ENCODE peak calls at places on chromosomes 3 and 15, in five cellular contexts. X is colonic mucosa, Q is GM12865, A is uterus, R is dorsolateral prefrontal cortex. N is an unnamed sample.

GRCh38 chr3:164452707-164453106 is 625.6 kb downstream of the SI start:
- DNase-seq in R (no peak), Q (no peak), A (no peak), X (no peak), N (no peak)

GRCh38 chr3:41092791-41093190 is 106.5 kb upstream of the CTNNB1 start:
- DNase-seq in X (no peak), Q (no peak), A (no peak), R (no peak), N (no peak)

GRCh38 chr3:23271876-23272741 is 69.0 kb downstream of the UBE2E2 start:
- DNase-seq in Q (no peak), A (no peak), X (no peak), R (no peak), N (peak)

GRCh38 chr3:112531358-112531781 is 30.4 kb downstream of the ATG3 start:
- DNase-seq in Q (peak), X (no peak), A (no peak), R (no peak), N (peak)

GRCh38 chr15:71806452-71806931 is 3.9 kb upstream of the NR2E3 start:
- DNase-seq in X (no peak), Q (peak), A (no peak), R (no peak), N (peak)

GRCh38 chr15:82122754-82123400 is 77.1 kb upstream of the MEX3B start:
- DNase-seq in X (no peak), R (no peak), Q (no peak), A (peak), N (peak)

GRCh38 chr3:39288300-39288808 is 8.5 kb upstream of the CX3CR1 start:
- DNase-seq in X (peak), A (peak), R (peak), Q (peak), N (peak)

GRCh38 chr15:28948036-28948435 is 62.3 kb downstream of the APBA2 start:
- DNase-seq in Q (no peak), X (no peak), R (peak), A (no peak), N (no peak)

GRCh38 chr15:24858737-24859601 is 95.8 kb upstream of the SNRPN start:
- DNase-seq in A (no peak), X (no peak), Q (no peak), R (no peak), N (no peak)

GRCh38 chr15:99343836-99344551 is 92.7 kb downstream of the LRRC28 start:
- DNase-seq in Q (peak), X (no peak), A (peak), R (no peak), N (no peak)

GRCh38 chr15:53404930-53405493 is 354.5 kb downstream of the WDR72 start:
- DNase-seq in Q (no peak), R (no peak), X (no peak), A (no peak), N (no peak)

GRCh38 chr3:78951546-78951945 is 816.3 kb downstream of the ROBO1 start:
- DNase-seq in X (no peak), R (no peak), A (no peak), Q (no peak), N (peak)

GRCh38 chr3:185423178-185423577 is 60.2 kb downstream of the MAP3K13 start:
- DNase-seq in X (peak), Q (peak), R (no peak), A (no peak), N (peak)

GRCh38 chr3:194102436-194102835 is 33.5 kb upstream of the HES1 start:
- DNase-seq in A (no peak), Q (peak), R (no peak), X (no peak), N (no peak)

GRCh38 chr3:197478746-197479668 is 76.8 kb downstream of the BDH1 start:
- DNase-seq in A (no peak), X (no peak), R (no peak), Q (no peak), N (peak)

GRCh38 chr3:16374047-16375019 is 109.3 kb downstream of the OXNAD1 start:
- DNase-seq in A (no peak), X (no peak), R (peak), Q (peak), N (no peak)

GRCh38 chr3:17810759-17811158 is 68.3 kb upstream of the TBC1D5 start:
- DNase-seq in R (no peak), X (no peak), Q (no peak), A (no peak), N (peak)

GRCh38 chr15:79431636-79432344 is at the start of gene MINAR1:
- DNase-seq in X (no peak), Q (no peak), A (no peak), R (peak), N (peak)

GRCh38 chr15:51077565-51078153 is 17.0 kb downstream of the TNFAIP8L3 start:
- DNase-seq in Q (peak), X (peak), A (peak), R (no peak), N (peak)

GRCh38 chr3:125072310-125072709 is 16.5 kb upstream of the HEG1 start:
- DNase-seq in Q (no peak), R (no peak), A (no peak), X (no peak), N (peak)

GRCh38 chr3:20125912-20126311 is 60.1 kb downstream of the SGO1 start:
- DNase-seq in A (no peak), R (no peak), Q (peak), X (no peak), N (peak)

GRCh38 chr3:31958721-31959152 is 22.3 kb downstream of the OSBPL10 start:
- DNase-seq in X (no peak), R (no peak), A (no peak), Q (no peak), N (peak)

GRCh38 chr3:89360155-89360554 is 252.7 kb downstream of the EPHA3 start:
- DNase-seq in A (no peak), Q (no peak), X (no peak), R (no peak), N (peak)

GRCh38 chr3:64306745-64307144 is 81.5 kb upstream of the PRICKLE2 start:
- DNase-seq in R (no peak), X (no peak), A (no peak), Q (no peak), N (no peak)

GRCh38 chr3:105354429-105354828 is 12.3 kb upstream of the ALCAM start:
- DNase-seq in X (no peak), R (no peak), A (no peak), Q (no peak), N (peak)

GRCh38 chr3:174720717-174721116 is 138.4 kb upstream of the NAALADL2 start:
- DNase-seq in X (no peak), R (no peak), A (no peak), Q (no peak), N (no peak)

GRCh38 chr3:174725303-174725702 is 133.8 kb upstream of the NAALADL2 start:
- DNase-seq in X (no peak), A (no peak), Q (no peak), R (no peak), N (no peak)
- H3K4me3 ChIP-seq in X (no peak), A (no peak), Q (no peak), R (no peak), N (no peak)

DNA sequence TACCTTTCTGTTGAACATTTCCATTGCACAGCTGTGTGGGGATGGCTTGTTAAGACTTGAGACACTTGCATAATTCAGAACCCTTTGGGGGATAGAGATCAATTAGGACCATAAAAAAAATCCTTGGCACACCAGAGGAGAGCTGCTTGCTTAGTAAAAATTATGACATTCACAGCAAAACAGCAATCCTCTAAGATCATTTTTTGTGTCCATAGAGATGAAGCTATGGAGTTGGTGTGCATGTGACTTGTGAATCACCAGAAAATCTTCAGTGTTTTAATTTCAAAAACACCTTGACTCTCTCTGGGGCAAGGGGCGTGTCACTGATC is 7.7 kb downstream of the COL8A1 start:
- DNase-seq in X (no peak), R (no peak), A (no peak), Q (no peak), N (no peak)
- H3K4me3 ChIP-seq in X (no peak), R (no peak), A (no peak), Q (no peak), N (no peak)

GRCh38 chr3:172511783-172512357 is 11.4 kb downstream of the TNFSF10 start:
- DNase-seq in X (no peak), R (no peak), A (no peak), Q (peak), N (no peak)

GRCh38 chr3:172513488-172513887 is 9.7 kb downstream of the TNFSF10 start:
- DNase-seq in X (no peak), A (no peak), Q (no peak), R (no peak), N (no peak)

GRCh38 chr3:172514678-172515077 is 8.6 kb downstream of the TNFSF10 start:
- DNase-seq in A (no peak), Q (no peak), R (no peak), X (no peak), N (no peak)

GRCh38 chr3:172515130-172515918 is 7.9 kb downstream of the TNFSF10 start:
- DNase-seq in Q (no peak), A (no peak), X (no peak), R (no peak), N (no peak)

DNA sequence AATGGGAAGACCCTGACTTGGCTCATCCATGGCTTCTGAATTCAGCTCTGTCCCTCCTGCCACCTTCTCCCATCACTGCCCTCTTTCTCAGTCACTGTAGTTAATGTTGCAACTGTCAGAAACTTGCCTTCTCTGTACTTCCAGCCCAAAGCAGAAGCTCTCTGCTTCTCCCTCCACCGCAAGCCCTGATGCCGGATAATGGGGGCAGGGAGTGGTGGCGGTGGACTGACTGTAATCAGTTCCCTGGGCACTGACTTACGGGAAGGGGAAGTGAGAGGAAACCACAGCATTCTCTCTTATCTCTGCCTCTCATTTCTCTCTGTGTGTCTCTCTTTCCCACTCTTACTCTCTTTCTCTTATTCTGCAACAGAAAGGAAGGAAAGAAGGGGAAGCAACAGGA is 10.9 kb downstream of the TNFSF10 start:
- DNase-seq in X (peak), R (no peak), Q (peak), A (no peak), N (no peak)
- H3K4me3 ChIP-seq in X (no peak), R (no peak), Q (no peak), A (no peak), N (no peak)

DNA sequence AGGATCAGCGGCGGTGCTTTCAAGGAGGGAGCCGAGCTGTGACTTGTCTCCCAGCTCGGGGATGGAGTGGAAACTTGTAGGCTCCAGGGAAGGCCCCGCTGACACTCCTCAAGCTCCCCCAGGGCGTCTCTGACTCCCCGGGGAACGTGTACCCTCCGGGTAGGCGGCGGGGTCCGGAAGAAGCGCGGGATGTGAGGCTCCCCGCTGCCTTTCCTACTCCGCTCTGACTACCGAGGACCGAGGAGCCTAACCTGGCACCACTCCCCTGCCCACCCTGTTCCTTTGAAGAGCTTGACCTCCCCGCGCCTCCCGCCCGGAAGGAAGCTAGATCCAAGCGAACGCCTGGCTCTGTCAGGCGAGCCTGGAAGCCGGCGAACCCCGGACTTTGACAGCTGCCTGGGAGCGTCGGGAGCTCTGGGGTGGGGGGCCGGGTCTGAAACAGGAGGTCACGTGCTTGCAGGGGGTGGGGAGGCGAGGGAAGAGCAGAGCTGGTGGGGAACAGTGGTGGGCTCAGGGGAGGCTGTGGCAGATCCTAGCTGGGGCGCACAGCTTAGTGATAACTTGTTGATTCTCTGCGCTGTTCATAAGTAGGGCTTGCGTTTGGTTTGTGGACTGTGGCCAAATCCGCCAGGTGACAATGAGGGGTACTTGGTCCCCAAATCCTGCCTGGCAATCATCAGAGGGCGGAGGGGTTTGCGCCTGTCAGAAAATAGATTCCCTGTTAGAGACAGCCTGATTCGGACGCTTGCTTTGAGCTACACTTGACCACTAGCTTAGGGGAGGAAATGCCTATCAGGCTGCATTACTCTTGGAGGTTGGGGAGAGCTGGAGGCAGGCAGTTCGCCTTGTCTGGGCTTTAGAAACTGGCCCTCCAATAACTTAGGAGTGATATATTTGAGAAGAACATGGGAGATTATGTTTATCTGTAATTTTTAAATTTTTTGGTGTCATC is 1.2 kb downstream of the CLSTN2 start:
- DNase-seq in X (peak), A (peak), Q (no peak), R (no peak), N (peak)
- H3K4me3 ChIP-seq in X (peak), A (peak), Q (no peak), R (peak), N (no peak)

GRCh38 chr15:57747206-57747605 is 40.7 kb downstream of the POLR2M start:
- DNase-seq in A (peak), R (no peak), Q (peak), X (no peak), N (no peak)
- H3K4me3 ChIP-seq in A (peak), R (no peak), Q (no peak), X (no peak), N (no peak)

DNA sequence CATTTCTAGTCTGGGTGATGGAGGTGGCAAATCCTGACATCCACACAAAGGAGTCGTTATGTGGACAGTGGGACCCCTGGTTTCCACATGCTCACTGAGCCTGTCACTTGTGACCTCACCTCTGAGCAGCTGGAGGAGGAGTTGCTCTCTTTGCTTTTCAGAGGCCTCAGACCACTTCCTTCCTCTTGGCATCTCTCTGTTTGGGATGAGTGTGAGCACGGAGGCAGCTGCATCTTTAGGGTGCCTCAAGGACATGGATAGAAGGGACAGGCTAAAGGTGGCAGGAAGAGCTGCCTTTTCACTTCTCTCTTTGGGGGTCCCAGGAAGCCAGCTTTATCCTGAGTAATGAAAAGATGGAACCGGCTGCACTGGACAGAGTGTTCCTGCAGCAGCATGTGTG is 31.9 kb downstream of the GPR171 start:
- DNase-seq in X (peak), A (no peak), R (no peak), Q (peak), N (no peak)
- H3K4me3 ChIP-seq in X (no peak), A (no peak), R (no peak), Q (no peak), N (no peak)

GRCh38 chr15:93029613-93030429 is 59.2 kb downstream of the RGMA start:
- DNase-seq in R (peak), X (no peak), Q (no peak), A (no peak), N (peak)
- H3K4me3 ChIP-seq in R (no peak), X (no peak), Q (no peak), A (no peak), N (no peak)

GRCh38 chr15:67692573-67692972 is 132.7 kb upstream of the SKOR1 start:
- DNase-seq in A (no peak), Q (no peak), R (no peak), X (no peak), N (no peak)
- H3K4me3 ChIP-seq in A (no peak), Q (no peak), R (no peak), X (no peak), N (no peak)

DNA sequence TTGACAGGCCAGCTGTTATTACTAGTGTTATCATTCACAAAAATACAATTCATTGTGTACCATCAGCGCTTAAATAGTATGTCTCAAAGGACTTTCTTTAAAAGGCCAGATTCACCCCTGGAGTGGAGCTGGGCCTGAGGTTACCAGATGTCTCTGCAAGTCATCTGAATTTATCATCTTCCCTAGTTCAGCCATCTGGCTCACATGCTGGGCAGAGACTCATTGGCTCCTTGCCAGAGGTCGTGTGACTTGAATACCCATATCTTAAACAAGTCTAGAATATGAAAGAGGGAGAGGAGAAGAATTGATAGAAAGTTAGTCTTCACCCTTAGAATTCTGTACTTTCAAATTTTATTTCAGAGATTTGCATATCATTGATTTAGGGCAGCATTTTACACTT is 16.9 kb upstream of the FMN1 start:
- DNase-seq in Q (no peak), X (peak), R (no peak), A (no peak), N (peak)
- H3K4me3 ChIP-seq in Q (no peak), X (no peak), R (no peak), A (no peak), N (no peak)